ENCODE peak calls at places on chromosomes 5 and 9, in five cellular contexts. A is right cardiac atrium, U is right atrium auricular region, H is body of pancreas, K is neural progenitor cell. W is an unnamed sample.

GRCh38 chr5:73967347-73967746 is 341.4 kb downstream of the ARHGEF28 start:
- DNase-seq in H (no peak), K (no peak), U (no peak), A (no peak), W (no peak)

GRCh38 chr5:147223951-147224791 is 10.7 kb upstream of the STK32A start:
- DNase-seq in U (no peak), A (no peak), H (peak; percentile 53), K (peak; percentile 70), W (peak; percentile 52)

GRCh38 chr5:130333089-130333488 is 428.8 kb downstream of the CHSY3 start:
- DNase-seq in A (no peak), U (no peak), H (no peak), K (no peak), W (no peak)

GRCh38 chr5:142813208-142813607 is 43.0 kb downstream of the ARHGAP26 start:
- DNase-seq in H (no peak), K (no peak), U (no peak), A (no peak), W (no peak)

GRCh38 chr9:7027996-7028395 is 270.2 kb downstream of the KDM4C start:
- DNase-seq in K (no peak), U (no peak), A (no peak), H (no peak), W (no peak)

GRCh38 chr9:27453860-27454553 is 70.1 kb upstream of the IFNK start:
- DNase-seq in H (no peak), K (no peak), A (no peak), U (no peak), W (no peak)

GRCh38 chr9:73081979-73082657 is 69.5 kb upstream of the ANXA1 start:
- DNase-seq in U (no peak), H (peak; percentile 18), K (peak; percentile 72), A (no peak), W (peak; percentile 35)

GRCh38 chr5:178201927-178202235 is 2.5 kb upstream of the HNRNPAB start:
- DNase-seq in K (no peak), H (no peak), A (no peak), U (no peak), W (no peak)

GRCh38 chr5:44538831-44539539 is 149.8 kb upstream of the FGF10 start:
- DNase-seq in A (no peak), H (no peak), K (no peak), U (no peak), W (no peak)

GRCh38 chr5:168136340-168136739 is 155.1 kb upstream of the WWC1 start:
- DNase-seq in A (peak; percentile 53), U (no peak), H (peak; percentile 84), K (no peak), W (no peak)

GRCh38 chr5:150945947-150946346 is 41.2 kb upstream of the ZNF300 start:
- DNase-seq in K (no peak), A (no peak), U (no peak), H (no peak), W (no peak)

GRCh38 chr5:161544350-161544765 is 2.2 kb downstream of the GABRB2 start:
- DNase-seq in K (peak; percentile 82), A (peak; percentile 46), H (peak; percentile 59), U (no peak), W (peak; percentile 60)

GRCh38 chr9:16128003-16128402 is 575.2 kb downstream of the CCDC171 start:
- DNase-seq in H (no peak), A (no peak), K (no peak), U (no peak), W (no peak)

GRCh38 chr5:39177629-39177959 is 41.8 kb downstream of the FYB1 start:
- DNase-seq in K (no peak), U (no peak), A (no peak), H (no peak), W (no peak)

GRCh38 chr5:143216211-143216610 is 187.3 kb downstream of the NR3C1 start:
- DNase-seq in A (no peak), K (no peak), U (no peak), H (no peak), W (no peak)

GRCh38 chr5:171705036-171705435 is 80.6 kb upstream of the SMIM23 start:
- DNase-seq in A (no peak), K (no peak), H (no peak), U (peak; percentile 44), W (no peak)
- H3K4me3 ChIP-seq in A (no peak overlapping the region), K (no peak overlapping the region), H (no peak overlapping the region), U (no peak overlapping the region), W (no peak overlapping the region)

GRCh38 chr9:136052991-136053756 is 41.9 kb downstream of the NACC2 start:
- DNase-seq in A (peak; percentile 59), K (peak; percentile 61), H (no peak), U (no peak), W (no peak)
- H3K4me3 ChIP-seq in A (no peak overlapping the region), K (peak overlapping the region; percentile 90), H (no peak overlapping the region), U (peak overlapping the region; percentile 63), W (no peak overlapping the region)

DNA sequence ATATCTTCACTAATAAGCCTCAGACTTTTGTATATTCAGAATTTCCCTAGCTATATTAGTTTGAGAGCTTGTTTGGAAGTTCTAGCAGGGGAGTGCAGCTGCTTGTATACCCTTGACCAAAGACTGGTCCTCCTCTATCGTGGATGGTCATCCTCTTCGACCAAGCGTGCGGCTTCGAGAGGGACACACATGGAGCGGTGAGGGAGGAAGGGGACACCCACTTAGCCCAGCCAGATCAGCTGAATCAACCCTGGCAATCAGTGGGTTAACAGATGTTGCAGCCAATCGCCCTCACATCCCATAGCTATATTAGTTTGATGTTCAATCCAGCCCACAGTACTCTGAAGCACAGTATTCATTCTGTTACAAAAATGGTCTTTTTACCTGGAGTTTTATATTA is 3.2 kb downstream of the CAVIN4 start:
- DNase-seq in H (no peak), U (no peak), A (no peak), K (no peak), W (no peak)
- H3K4me3 ChIP-seq in H (no peak overlapping the region), U (peak overlapping the region; percentile 38), A (peak overlapping the region; percentile 46), K (no peak overlapping the region), W (no peak overlapping the region)

GRCh38 chr9:78131969-78132687 is 100.5 kb upstream of the GNAQ start:
- DNase-seq in U (no peak), K (no peak), H (no peak), A (no peak), W (no peak)
- H3K4me3 ChIP-seq in U (no peak overlapping the region), K (no peak overlapping the region), H (no peak overlapping the region), A (peak overlapping the region; percentile 38), W (no peak overlapping the region)

DNA sequence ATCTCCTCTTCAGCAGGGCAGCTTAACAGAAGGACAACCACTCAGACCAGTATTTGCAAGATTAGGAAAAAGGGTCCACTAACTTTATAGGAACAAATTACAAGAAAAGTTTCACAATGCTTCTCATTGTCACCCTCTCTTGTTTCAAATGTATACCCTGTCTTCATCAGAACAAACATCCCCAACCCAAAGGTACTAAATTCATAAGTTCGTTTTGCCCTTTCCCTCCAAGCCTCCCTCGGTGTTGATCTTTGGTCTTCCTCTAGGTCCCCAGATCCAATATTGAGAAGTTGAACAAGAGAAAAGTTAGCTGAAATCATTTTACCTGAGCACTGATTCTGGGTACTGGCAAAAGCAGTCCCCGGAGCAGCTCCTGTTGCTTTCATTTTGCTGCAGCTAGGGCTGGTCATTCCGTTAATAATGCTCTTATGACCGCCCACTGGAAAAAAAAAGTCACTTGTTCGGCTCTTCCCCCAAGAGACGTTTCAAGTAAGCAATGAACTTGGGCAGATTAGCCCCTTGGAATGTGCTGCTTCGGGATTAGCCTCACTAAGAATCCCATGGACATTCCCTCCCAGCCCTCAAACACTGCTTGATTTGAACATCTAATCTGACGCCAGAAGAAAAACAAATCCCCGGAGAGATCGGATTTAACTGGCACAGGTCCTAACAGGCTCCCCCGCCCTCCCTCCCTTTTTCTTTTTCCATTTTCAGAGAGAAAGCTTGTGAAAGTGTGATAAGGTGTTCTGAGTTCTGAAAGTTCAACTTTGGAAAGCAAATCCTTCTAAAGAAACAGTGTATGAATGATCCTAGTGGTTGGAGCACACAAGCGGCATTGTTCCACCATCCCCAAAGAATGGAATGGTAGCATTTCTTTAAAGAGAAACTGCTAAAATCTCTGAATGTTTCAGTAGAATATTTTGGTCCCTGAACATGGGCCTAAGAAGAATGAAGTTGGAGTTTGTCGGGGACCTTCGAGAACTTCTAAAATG is 252.5 kb downstream of the TRPM3 start:
- DNase-seq in H (peak; percentile 12), U (peak; percentile 59), A (no peak), K (peak; percentile 56), W (peak; percentile 98)
- H3K4me3 ChIP-seq in H (no peak overlapping the region), U (peak overlapping the region; percentile 46), A (peak overlapping the region; percentile 71), K (no peak overlapping the region), W (peak overlapping the region; percentile 52)

DNA sequence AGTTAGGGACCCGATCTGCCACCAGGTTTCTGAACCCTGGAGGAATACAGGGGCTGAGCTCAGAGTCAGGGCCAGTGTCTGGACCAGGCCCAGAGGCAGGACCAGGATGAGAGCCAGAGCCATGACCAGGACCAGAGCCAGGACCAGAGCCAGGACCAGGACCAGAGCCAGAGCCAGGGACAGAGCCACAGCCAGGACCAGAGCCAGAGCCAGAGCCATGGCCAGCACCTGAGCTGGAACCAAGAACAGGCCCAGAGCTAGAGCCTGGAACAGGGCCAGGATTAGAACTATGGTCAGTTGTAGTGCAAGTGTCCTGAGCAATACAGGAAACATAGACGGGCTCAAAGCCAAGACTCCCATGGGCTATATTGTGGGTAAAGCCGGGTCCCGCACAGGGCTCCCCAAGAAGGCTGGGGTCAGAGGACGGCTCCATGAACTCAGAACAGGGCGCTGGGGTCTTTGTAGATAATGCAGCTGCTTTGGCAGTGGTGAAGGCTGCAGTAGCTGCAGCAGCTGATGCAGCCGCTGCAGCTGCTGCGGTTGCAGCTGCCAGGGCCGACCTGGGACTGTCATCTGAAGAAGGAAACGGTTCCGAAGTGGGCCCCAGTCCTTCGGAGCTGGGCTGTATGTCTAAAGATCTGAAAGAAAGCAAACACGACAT is 568 bp downstream of the SPAG8 start:
- DNase-seq in A (peak; percentile 74), K (no peak), U (no peak), H (peak; percentile 54), W (no peak)
- H3K4me3 ChIP-seq in A (peak overlapping the region; percentile 34), K (peak overlapping the region; percentile 47), U (peak overlapping the region; percentile 56), H (no peak overlapping the region), W (peak overlapping the region; percentile 24)

GRCh38 chr9:34555435-34556230 is 32.8 kb upstream of the ENHO start:
- DNase-seq in K (no peak), U (no peak), H (no peak), A (no peak), W (no peak)
- H3K4me3 ChIP-seq in K (no peak overlapping the region), U (no peak overlapping the region), H (no peak overlapping the region), A (no peak overlapping the region), W (no peak overlapping the region)

DNA sequence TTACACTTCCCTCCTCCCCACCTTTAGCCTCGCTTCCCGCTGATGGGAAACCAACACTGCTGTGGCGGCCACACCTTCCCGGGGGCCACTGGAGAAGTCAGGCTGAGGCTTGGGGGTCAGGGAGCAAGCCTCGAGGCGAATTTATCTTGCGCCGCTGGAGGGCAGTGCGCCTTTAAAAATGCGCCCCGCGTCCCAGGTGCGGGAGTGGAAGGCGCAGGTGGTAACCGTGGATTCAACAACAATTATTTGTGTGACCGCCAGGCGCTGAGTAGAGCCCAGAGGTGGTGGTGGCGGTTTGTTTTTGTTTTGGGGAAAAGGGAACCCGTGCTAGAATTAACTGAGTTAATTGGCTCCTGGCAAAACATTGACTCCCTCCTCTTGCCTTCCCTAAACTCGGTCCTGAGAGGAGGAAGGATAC is 1.1 kb downstream of the CFAP77 start:
- DNase-seq in A (peak; percentile 72), H (peak; percentile 71), K (peak; percentile 90), U (no peak), W (peak; percentile 55)
- H3K4me3 ChIP-seq in A (peak overlapping the region; percentile 89), H (no peak overlapping the region), K (peak overlapping the region; percentile 61), U (peak overlapping the region; percentile 57), W (peak overlapping the region; percentile 43)

GRCh38 chr5:180314106-180314505 is 22.2 kb upstream of the MAPK9 start:
- DNase-seq in K (no peak), H (no peak), A (no peak), U (no peak), W (peak; percentile 39)
- H3K4me3 ChIP-seq in K (no peak overlapping the region), H (no peak overlapping the region), A (no peak overlapping the region), U (peak overlapping the region; percentile 36), W (no peak overlapping the region)